ENCODE peak calls at places on chromosome X, in six cellular contexts. M is fibroblast of gingiva; S is HT1080; H is naive thymus-derived CD8-positive, alpha-beta T cell; F is SW480; D is germinal center. Y is an unnamed sample.

GRCh38 chrX:149641832-149642231 is 10.2 kb upstream of the TMEM185A start:
- DNase-seq in M (peak; percentile 7), S (no peak), H (no peak), F (no peak), D (no peak), Y (no peak)

GRCh38 chrX:10922841-10923240 is 188.3 kb upstream of the HCCS start:
- DNase-seq in M (no peak), S (no peak), H (no peak), F (no peak), D (no peak), Y (no peak)

GRCh38 chrX:133335027-133335426 is 80.3 kb downstream of the GPC4 start:
- DNase-seq in M (peak; percentile 17), S (no peak), H (no peak), F (peak; percentile 31), D (peak; percentile 5), Y (no peak)

GRCh38 chrX:106278951-106279350 is 110.8 kb downstream of the PWWP3B start:
- DNase-seq in M (no peak), S (no peak), H (no peak), F (no peak), D (no peak), Y (no peak)

GRCh38 chrX:150842198-150842553 is 56.3 kb downstream of the CD99L2 start:
- DNase-seq in M (no peak), S (no peak), H (no peak), F (no peak), D (no peak), Y (no peak)

GRCh38 chrX:41739871-41740270 is 15.9 kb downstream of the GPR82 start:
- DNase-seq in M (no peak), S (no peak), H (no peak), F (no peak), D (no peak), Y (no peak)

GRCh38 chrX:8820910-8821527 is 19.8 kb upstream of the FAM9A start:
- DNase-seq in M (no peak), S (no peak), H (no peak), F (peak; percentile 14), D (no peak), Y (no peak)

GRCh38 chrX:24494544-24495113 is 29.5 kb downstream of the PDK3 start:
- DNase-seq in M (peak; percentile 53), S (peak; percentile 79), H (no peak), F (peak; percentile 85), D (no peak), Y (no peak)

GRCh38 chrX:130393451-130394074 is 8.1 kb upstream of the GPR119 start:
- DNase-seq in M (peak; percentile 51), S (peak; percentile 35), H (no peak), F (peak; percentile 54), D (peak; percentile 2), Y (peak; percentile 25)

GRCh38 chrX:1242901-1243402 is 25.7 kb upstream of the CSF2RA start:
- DNase-seq in M (no peak), S (no peak), H (no peak), F (peak; percentile 7), D (no peak), Y (no peak)

GRCh38 chrX:31333181-31333831 is 261.5 kb upstream of the FTHL17 start:
- DNase-seq in M (peak; percentile 2), S (peak; percentile 74), H (no peak), F (peak; percentile 19), D (no peak), Y (no peak)

GRCh38 chrX:45133465-45133864 is 67.2 kb downstream of the DIPK2B start:
- DNase-seq in M (no peak), S (no peak), H (no peak), F (no peak), D (no peak), Y (no peak)

GRCh38 chrX:55119712-55120111 is 30.9 kb downstream of the PAGE2 start:
- DNase-seq in M (no peak), S (no peak), H (no peak), F (no peak), D (no peak), Y (no peak)

GRCh38 chrX:150694738-150695410 is 1.7 kb downstream of the MTMR1 start:
- DNase-seq in M (no peak), S (no peak), H (no peak), F (no peak), D (peak; percentile 18), Y (no peak)

GRCh38 chrX:17082831-17083230 is 136.4 kb downstream of the REPS2 start:
- DNase-seq in M (no peak), S (peak; percentile 66), H (no peak), F (peak; percentile 57), D (no peak), Y (no peak)

GRCh38 chrX:74545880-74546279 is 68.5 kb downstream of the RLIM start:
- DNase-seq in M (no peak), S (no peak), H (no peak), F (no peak), D (no peak), Y (no peak)

GRCh38 chrX:111098874-111099273 is 2.9 kb downstream of the PAK3 start:
- DNase-seq in M (no peak), S (peak; percentile 6), H (peak; percentile 33), F (peak; percentile 16), D (peak; percentile 32), Y (peak; percentile 48)

GRCh38 chrX:72306085-72306801 is 529 bp upstream of the CITED1 start:
- DNase-seq in M (no peak), S (no peak), H (no peak), F (peak; percentile 32), D (no peak), Y (no peak)

GRCh38 chrX:44503550-44503949 is 39.1 kb downstream of the FUNDC1 start:
- DNase-seq in M (no peak), S (no peak), H (no peak), F (peak; percentile 13), D (no peak), Y (no peak)

GRCh38 chrX:43436497-43436896 is 219.6 kb upstream of the MAOA start:
- DNase-seq in M (no peak), S (no peak), H (no peak), F (peak; percentile 26), D (no peak), Y (no peak)

GRCh38 chrX:103538728-103539127 is 19.4 kb upstream of the RAB40A start:
- DNase-seq in M (peak; percentile 3), S (no peak), H (no peak), F (no peak), D (no peak), Y (no peak)

GRCh38 chrX:85140963-85141362 is 102.6 kb downstream of the SATL1 start:
- DNase-seq in M (no peak), S (no peak), H (no peak), F (no peak), D (no peak), Y (no peak)

GRCh38 chrX:115571712-115572111 is 10.7 kb downstream of the PLS3 start:
- DNase-seq in M (no peak), S (peak; percentile 48), H (no peak), F (no peak), D (no peak), Y (no peak)

GRCh38 chrX:49039598-49040375 is 3.4 kb downstream of the TFE3 start:
- DNase-seq in M (peak; percentile 90), S (peak; percentile 93), H (no peak), F (peak; percentile 83), D (no peak), Y (peak; percentile 85)

GRCh38 chrX:40108959-40109287 is 11.2 kb upstream of the BCOR start:
- DNase-seq in M (peak; percentile 77), S (peak; percentile 64), H (peak; percentile 56), F (peak; percentile 66), D (no peak), Y (peak; percentile 86)

GRCh38 chrX:70129811-70130210 is 3.4 kb upstream of the IGBP1 start:
- DNase-seq in M (no peak), S (peak; percentile 69), H (no peak), F (peak; percentile 38), D (no peak), Y (no peak)

GRCh38 chrX:120299928-120300327 is 11.3 kb downstream of the TMEM255A start:
- DNase-seq in M (no peak), S (no peak), H (no peak), F (peak; percentile 20), D (no peak), Y (no peak)

GRCh38 chrX:11541510-11541909 is 124.2 kb downstream of the ARHGAP6 start:
- DNase-seq in M (peak; percentile 31), S (no peak), H (no peak), F (no peak), D (no peak), Y (no peak)

GRCh38 chrX:109389917-109390316 is 92.0 kb downstream of the GUCY2F start:
- DNase-seq in M (no peak), S (no peak), H (no peak), F (no peak), D (no peak), Y (no peak)

GRCh38 chrX:107731831-107732502 is 43.6 kb downstream of the TSC22D3 start:
- DNase-seq in M (peak; percentile 75), S (peak; percentile 76), H (no peak), F (peak; percentile 45), D (no peak), Y (peak; percentile 94)

GRCh38 chrX:41732260-41732659 is 8.3 kb downstream of the GPR82 start:
- DNase-seq in M (no peak), S (no peak), H (no peak), F (no peak), D (no peak), Y (no peak)